ENCODE peak calls at places on chromosome 5, in five cellular contexts. W is mesendoderm, Y is uterus, R is ovary, M is heart left ventricle. O is an unnamed sample.

GRCh38 chr5:180636016-180636402 is 13.4 kb downstream of the FLT4 start:
- DNase-seq in M (peak; percentile 15), R (no peak), Y (no peak), W (no peak), O (no peak)

GRCh38 chr5:14450055-14450524 is 131.5 kb upstream of the OTULINL start:
- DNase-seq in Y (peak; percentile 62), M (peak; percentile 74), R (peak; percentile 66), W (no peak), O (no peak)

GRCh38 chr5:39203291-39203922 is 16.0 kb downstream of the FYB1 start:
- DNase-seq in R (no peak), M (no peak), W (no peak), Y (no peak), O (no peak)

GRCh38 chr5:537621-538071 is 13.4 kb upstream of the SLC9A3 start:
- DNase-seq in Y (no peak), W (no peak), R (no peak), M (peak; percentile 22), O (no peak)

GRCh38 chr5:159915913-159916840 is at the start of gene ADRA1B:
- DNase-seq in R (peak; percentile 89), Y (peak; percentile 82), W (peak; percentile 65), M (peak; percentile 73), O (peak; percentile 38)

GRCh38 chr5:127321465-127321864 is 30.9 kb downstream of the MEGF10 start:
- DNase-seq in R (no peak), M (no peak), W (no peak), Y (no peak), O (no peak)

GRCh38 chr5:40734986-40735385 is 20.8 kb downstream of the TTC33 start:
- DNase-seq in R (no peak), M (no peak), W (no peak), Y (no peak), O (no peak)

GRCh38 chr5:168382421-168382820 is 91.0 kb downstream of the WWC1 start:
- DNase-seq in W (no peak), M (no peak), Y (no peak), R (no peak), O (no peak)

GRCh38 chr5:26192496-26192895 is 845.9 kb downstream of the CDH9 start:
- DNase-seq in W (no peak), M (no peak), Y (no peak), R (no peak), O (no peak)

GRCh38 chr5:32613050-32613672 is 27.8 kb downstream of the SUB1 start:
- DNase-seq in Y (peak; percentile 82), W (peak; percentile 79), R (peak; percentile 86), M (peak; percentile 75), O (peak; percentile 82)

GRCh38 chr5:68894673-68895072 is 199.1 kb upstream of the SLC30A5 start:
- DNase-seq in M (no peak), R (no peak), Y (no peak), W (peak; percentile 37), O (peak; percentile 31)

GRCh38 chr5:179413711-179414458 is 68.6 kb upstream of the ADAMTS2 start:
- DNase-seq in M (no peak), R (no peak), Y (no peak), W (no peak), O (no peak)

GRCh38 chr5:82174128-82174918 is 103.8 kb downstream of the RPS23 start:
- DNase-seq in R (peak; percentile 50), Y (peak; percentile 32), M (peak; percentile 51), W (peak; percentile 85), O (peak; percentile 44)

GRCh38 chr5:161230222-161230621 is 316.3 kb downstream of the GABRB2 start:
- DNase-seq in W (peak; percentile 21), R (no peak), Y (no peak), M (no peak), O (no peak)

GRCh38 chr5:88142801-88143692 is 125.6 kb downstream of the TMEM161B start:
- DNase-seq in Y (peak; percentile 60), R (peak; percentile 56), M (peak; percentile 28), W (peak; percentile 22), O (no peak)

GRCh38 chr5:83485842-83486241 is 14.3 kb downstream of the VCAN start:
- DNase-seq in M (no peak), R (no peak), W (peak; percentile 56), Y (no peak), O (no peak)

GRCh38 chr5:83488271-83488670 is 16.7 kb downstream of the VCAN start:
- DNase-seq in R (no peak), Y (no peak), W (peak; percentile 90), M (no peak), O (no peak)

GRCh38 chr5:83490203-83490602 is 18.7 kb downstream of the VCAN start:
- DNase-seq in Y (no peak), M (no peak), R (no peak), W (no peak), O (no peak)

GRCh38 chr5:83487155-83487554 is 15.6 kb downstream of the VCAN start:
- DNase-seq in R (no peak), Y (no peak), M (no peak), W (no peak), O (no peak)

DNA sequence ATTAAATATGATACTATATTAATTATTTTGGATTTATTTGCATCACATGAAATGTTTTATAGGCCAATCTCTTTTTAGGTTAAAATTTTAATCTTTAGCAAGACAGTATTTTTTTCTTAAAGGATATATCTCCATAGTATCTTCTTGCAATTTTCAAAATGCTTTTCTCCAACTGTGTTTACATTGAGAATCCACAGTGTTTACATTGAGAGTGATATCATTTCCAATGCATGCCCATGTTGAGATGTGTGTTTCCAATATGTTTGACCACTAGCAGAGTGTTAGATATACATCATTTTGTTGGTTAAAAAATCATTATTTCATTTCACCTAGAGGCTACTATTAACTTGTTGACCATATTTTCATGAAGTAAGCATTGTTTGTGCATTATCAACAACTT is 17.3 kb downstream of the VCAN start:
- DNase-seq in M (no peak), W (no peak), Y (no peak), R (no peak), O (no peak)
- H3K36me3 ChIP-seq in M (peaks cover 4% of the 10 kb centered on the region), W (peaks cover 2% of the 10 kb centered on the region), Y (no peaks in the 10 kb centered on the region), R (no peaks in the 10 kb centered on the region), O (no peaks in the 10 kb centered on the region)

GRCh38 chr5:141412853-141413539 is at the start of gene PCDHGA10:
- DNase-seq in W (peak; percentile 87), M (peak; percentile 53), Y (no peak), R (no peak), O (peak; percentile 47)

GRCh38 chr5:141411575-141411974 is 1.2 kb upstream of the PCDHGA10 start:
- DNase-seq in R (no peak), M (no peak), Y (no peak), W (no peak), O (no peak)

GRCh38 chr5:141419074-141419880 is 1.6 kb upstream of the PCDHGA11 start:
- DNase-seq in W (no peak), Y (no peak), M (no peak), R (no peak), O (no peak)

GRCh38 chr5:141409598-141410306 is 1.9 kb downstream of the PCDHGB6 start:
- DNase-seq in W (no peak), M (no peak), Y (no peak), R (no peak), O (no peak)

GRCh38 chr5:141413540-141414069 is 818 bp downstream of the PCDHGA10 start:
- DNase-seq in M (no peak), Y (no peak), R (no peak), W (peak; percentile 48), O (no peak)
- H3K4me3 ChIP-seq in M (peak overlapping the region; percentile 22), Y (no peak overlapping the region), R (peak overlapping the region; percentile 16), W (peak overlapping the region; percentile 64), O (peak overlapping the region; percentile 73)

GRCh38 chr5:112208699-112209615 is 210.1 kb downstream of the EPB41L4A start:
- DNase-seq in R (no peak), M (no peak), Y (no peak), W (no peak), O (no peak)

GRCh38 chr5:112202694-112203093 is 216.4 kb downstream of the EPB41L4A start:
- DNase-seq in R (no peak), W (no peak), M (no peak), Y (no peak), O (no peak)

GRCh38 chr5:112210430-112211005 is 208.6 kb downstream of the EPB41L4A start:
- DNase-seq in W (peak; percentile 79), R (no peak), Y (no peak), M (peak; percentile 32), O (no peak)

GRCh38 chr5:112203229-112203628 is 215.8 kb downstream of the EPB41L4A start:
- DNase-seq in Y (no peak), W (no peak), R (no peak), M (no peak), O (no peak)

GRCh38 chr5:112205840-112206239 is 213.2 kb downstream of the EPB41L4A start:
- DNase-seq in Y (no peak), W (peak; percentile 98), R (no peak), M (no peak), O (no peak)
- H3K27ac ChIP-seq in Y (no peak overlapping the region), W (peak overlapping the region; percentile 95), R (no peak overlapping the region), M (no peak overlapping the region), O (no peak overlapping the region)

DNA sequence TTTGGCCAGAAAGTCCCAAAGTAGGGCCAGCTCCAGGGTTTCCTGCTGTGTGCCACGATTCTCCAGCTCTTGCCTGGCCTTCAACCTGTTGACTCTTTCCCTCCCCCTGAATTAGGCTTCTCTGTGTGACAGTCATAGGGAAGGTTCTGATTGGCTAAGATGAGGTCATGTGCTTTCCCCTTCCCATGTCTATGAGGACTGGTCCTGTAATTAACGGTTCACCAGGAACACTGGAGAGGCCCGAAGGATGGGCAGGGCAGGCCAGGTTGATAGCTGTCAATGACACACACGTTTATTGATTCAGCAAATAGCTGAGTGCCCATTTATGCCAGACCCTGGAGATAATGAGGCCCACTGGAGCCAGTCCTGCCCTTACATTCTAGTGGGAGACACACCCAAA is 9.0 kb upstream of the PRR7 start:
- DNase-seq in W (no peak), R (no peak), Y (no peak), M (no peak), O (no peak)
- H3K36me3 ChIP-seq in W (peaks cover 1% of the 10 kb centered on the region), R (no peaks in the 10 kb centered on the region), Y (no peaks in the 10 kb centered on the region), M (peaks cover 80% of the 10 kb centered on the region), O (peaks cover 21% of the 10 kb centered on the region)

GRCh38 chr5:72167790-72168189 is 60.5 kb downstream of the MAP1B start:
- DNase-seq in Y (peak; percentile 66), R (peak; percentile 64), W (no peak), M (peak; percentile 76), O (no peak)

GRCh38 chr5:72163349-72163983 is 56.2 kb downstream of the MAP1B start:
- DNase-seq in Y (no peak), M (no peak), R (no peak), W (no peak), O (no peak)

GRCh38 chr5:72170101-72170500 is 62.8 kb downstream of the MAP1B start:
- DNase-seq in M (no peak), R (no peak), W (no peak), Y (no peak), O (no peak)

GRCh38 chr5:72166070-72166979 is 59.0 kb downstream of the MAP1B start:
- DNase-seq in Y (peak; percentile 37), W (peak; percentile 84), M (peak; percentile 54), R (peak; percentile 53), O (no peak)

DNA sequence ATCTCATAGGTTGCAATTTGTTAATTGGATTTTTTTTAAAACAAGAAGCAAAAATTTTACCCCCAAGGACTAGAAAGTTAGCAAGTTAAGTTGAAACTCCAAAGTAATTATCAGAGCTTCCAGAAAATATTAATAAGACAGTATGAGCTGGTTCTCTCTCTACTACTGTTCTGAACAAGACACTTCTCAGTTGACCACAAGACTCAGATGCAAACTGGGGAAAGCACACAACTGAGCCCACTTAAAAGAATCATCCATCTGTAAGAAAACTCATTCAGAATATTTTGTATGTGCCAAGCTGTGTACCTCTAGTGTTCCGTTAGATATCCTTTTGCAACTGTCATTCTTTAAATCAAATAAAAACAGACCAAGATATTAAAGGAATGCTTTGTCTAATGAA is 60.0 kb downstream of the MAP1B start:
- DNase-seq in R (no peak), M (no peak), W (no peak), Y (no peak), O (no peak)
- H3K4me3 ChIP-seq in R (no peak overlapping the region), M (no peak overlapping the region), W (no peak overlapping the region), Y (no peak overlapping the region), O (no peak overlapping the region)